ENCODE peak calls at places on chromosomes 16 and 17, in eight cellular contexts. One of them, this sample, is unnamed.

GRCh38 chr17:49576121-49576905 is 642 bp downstream of the NXPH3 start:
- DNase-seq in stimulated activated CD8-positive, alpha-beta memory T cell treated with anti-CD3 and anti-CD28 coated beads, Interleukin-7, amount 100 ng/mL, for 1 hour: no peak
- DNase-seq in heart left ventricle: peak
- DNase-seq in T-helper 1 cell: no peak
- DNase-seq in activated CD4-positive, alpha-beta T cell treated with anti-CD3 and anti-CD28 coated beads, Interleukin-2, amount 50 U/mL, for 1 hour: no peak
- DNase-seq in GM18507: no peak
- DNase-seq in D721Med: no peak
- DNase-seq in AML-193: no peak
- DNase-seq in this sample: no peak

GRCh38 chr17:28816540-28816939 is 26.1 kb downstream of the FAM222B start:
- DNase-seq in T-helper 1 cell: no peak
- DNase-seq in AML-193: no peak
- DNase-seq in activated CD4-positive, alpha-beta T cell treated with anti-CD3 and anti-CD28 coated beads, Interleukin-2, amount 50 U/mL, for 1 hour: no peak
- DNase-seq in stimulated activated CD8-positive, alpha-beta memory T cell treated with anti-CD3 and anti-CD28 coated beads, Interleukin-7, amount 100 ng/mL, for 1 hour: no peak
- DNase-seq in GM18507: no peak
- DNase-seq in heart left ventricle: no peak
- DNase-seq in D721Med: no peak
- DNase-seq in this sample: no peak

GRCh38 chr17:39261286-39261685 is 35.5 kb upstream of the STAC2 start:
- DNase-seq in heart left ventricle: no peak
- DNase-seq in T-helper 1 cell: no peak
- DNase-seq in AML-193: no peak
- DNase-seq in activated CD4-positive, alpha-beta T cell treated with anti-CD3 and anti-CD28 coated beads, Interleukin-2, amount 50 U/mL, for 1 hour: no peak
- DNase-seq in GM18507: no peak
- DNase-seq in stimulated activated CD8-positive, alpha-beta memory T cell treated with anti-CD3 and anti-CD28 coated beads, Interleukin-7, amount 100 ng/mL, for 1 hour: no peak
- DNase-seq in D721Med: no peak
- DNase-seq in this sample: no peak

GRCh38 chr16:77869997-77870813 is 81.8 kb downstream of the VAT1L start:
- DNase-seq in stimulated activated CD8-positive, alpha-beta memory T cell treated with anti-CD3 and anti-CD28 coated beads, Interleukin-7, amount 100 ng/mL, for 1 hour: no peak
- DNase-seq in GM18507: no peak
- DNase-seq in AML-193: no peak
- DNase-seq in D721Med: no peak
- DNase-seq in activated CD4-positive, alpha-beta T cell treated with anti-CD3 and anti-CD28 coated beads, Interleukin-2, amount 50 U/mL, for 1 hour: no peak
- DNase-seq in T-helper 1 cell: no peak
- DNase-seq in heart left ventricle: peak
- DNase-seq in this sample: no peak

GRCh38 chr16:85674828-85675227 is 13.9 kb downstream of the GINS2 start:
- DNase-seq in GM18507: no peak
- DNase-seq in D721Med: no peak
- DNase-seq in T-helper 1 cell: no peak
- DNase-seq in stimulated activated CD8-positive, alpha-beta memory T cell treated with anti-CD3 and anti-CD28 coated beads, Interleukin-7, amount 100 ng/mL, for 1 hour: no peak
- DNase-seq in AML-193: no peak
- DNase-seq in activated CD4-positive, alpha-beta T cell treated with anti-CD3 and anti-CD28 coated beads, Interleukin-2, amount 50 U/mL, for 1 hour: no peak
- DNase-seq in heart left ventricle: no peak
- DNase-seq in this sample: no peak

GRCh38 chr17:55549140-55549539 is 37.9 kb upstream of the SMIM36 start:
- DNase-seq in stimulated activated CD8-positive, alpha-beta memory T cell treated with anti-CD3 and anti-CD28 coated beads, Interleukin-7, amount 100 ng/mL, for 1 hour: no peak
- DNase-seq in T-helper 1 cell: no peak
- DNase-seq in activated CD4-positive, alpha-beta T cell treated with anti-CD3 and anti-CD28 coated beads, Interleukin-2, amount 50 U/mL, for 1 hour: no peak
- DNase-seq in GM18507: no peak
- DNase-seq in heart left ventricle: no peak
- DNase-seq in AML-193: peak
- DNase-seq in D721Med: no peak
- DNase-seq in this sample: no peak

GRCh38 chr16:72976047-72976746 is 71.7 kb downstream of the ZFHX3 start:
- DNase-seq in heart left ventricle: no peak
- DNase-seq in activated CD4-positive, alpha-beta T cell treated with anti-CD3 and anti-CD28 coated beads, Interleukin-2, amount 50 U/mL, for 1 hour: no peak
- DNase-seq in T-helper 1 cell: no peak
- DNase-seq in AML-193: no peak
- DNase-seq in D721Med: no peak
- DNase-seq in GM18507: no peak
- DNase-seq in stimulated activated CD8-positive, alpha-beta memory T cell treated with anti-CD3 and anti-CD28 coated beads, Interleukin-7, amount 100 ng/mL, for 1 hour: no peak
- DNase-seq in this sample: no peak

GRCh38 chr16:14286381-14287230 is 215.5 kb downstream of the MRTFB start:
- DNase-seq in D721Med: no peak
- DNase-seq in heart left ventricle: peak
- DNase-seq in stimulated activated CD8-positive, alpha-beta memory T cell treated with anti-CD3 and anti-CD28 coated beads, Interleukin-7, amount 100 ng/mL, for 1 hour: no peak
- DNase-seq in activated CD4-positive, alpha-beta T cell treated with anti-CD3 and anti-CD28 coated beads, Interleukin-2, amount 50 U/mL, for 1 hour: peak
- DNase-seq in AML-193: no peak
- DNase-seq in GM18507: no peak
- DNase-seq in T-helper 1 cell: peak
- DNase-seq in this sample: no peak

GRCh38 chr17:57612202-57613071 is 132.7 kb downstream of the CCDC182 start:
- DNase-seq in activated CD4-positive, alpha-beta T cell treated with anti-CD3 and anti-CD28 coated beads, Interleukin-2, amount 50 U/mL, for 1 hour: peak
- DNase-seq in AML-193: no peak
- DNase-seq in heart left ventricle: no peak
- DNase-seq in T-helper 1 cell: no peak
- DNase-seq in D721Med: no peak
- DNase-seq in GM18507: no peak
- DNase-seq in stimulated activated CD8-positive, alpha-beta memory T cell treated with anti-CD3 and anti-CD28 coated beads, Interleukin-7, amount 100 ng/mL, for 1 hour: no peak
- DNase-seq in this sample: peak

GRCh38 chr17:8326591-8327583 is 12.8 kb upstream of the ODF4 start:
- DNase-seq in heart left ventricle: peak
- DNase-seq in activated CD4-positive, alpha-beta T cell treated with anti-CD3 and anti-CD28 coated beads, Interleukin-2, amount 50 U/mL, for 1 hour: peak
- DNase-seq in stimulated activated CD8-positive, alpha-beta memory T cell treated with anti-CD3 and anti-CD28 coated beads, Interleukin-7, amount 100 ng/mL, for 1 hour: no peak
- DNase-seq in T-helper 1 cell: peak
- DNase-seq in AML-193: no peak
- DNase-seq in GM18507: no peak
- DNase-seq in D721Med: no peak
- DNase-seq in this sample: no peak

GRCh38 chr17:41464682-41465081 is 2.5 kb downstream of the KRT32 start:
- DNase-seq in AML-193: no peak
- DNase-seq in D721Med: no peak
- DNase-seq in T-helper 1 cell: no peak
- DNase-seq in GM18507: no peak
- DNase-seq in heart left ventricle: peak
- DNase-seq in stimulated activated CD8-positive, alpha-beta memory T cell treated with anti-CD3 and anti-CD28 coated beads, Interleukin-7, amount 100 ng/mL, for 1 hour: no peak
- DNase-seq in activated CD4-positive, alpha-beta T cell treated with anti-CD3 and anti-CD28 coated beads, Interleukin-2, amount 50 U/mL, for 1 hour: no peak
- DNase-seq in this sample: no peak

GRCh38 chr17:13367154-13367553 is 234.6 kb downstream of the HS3ST3A1 start:
- DNase-seq in activated CD4-positive, alpha-beta T cell treated with anti-CD3 and anti-CD28 coated beads, Interleukin-2, amount 50 U/mL, for 1 hour: no peak
- DNase-seq in T-helper 1 cell: no peak
- DNase-seq in D721Med: no peak
- DNase-seq in GM18507: no peak
- DNase-seq in heart left ventricle: no peak
- DNase-seq in AML-193: no peak
- DNase-seq in stimulated activated CD8-positive, alpha-beta memory T cell treated with anti-CD3 and anti-CD28 coated beads, Interleukin-7, amount 100 ng/mL, for 1 hour: no peak
- DNase-seq in this sample: no peak

GRCh38 chr16:89370081-89370511 is 120.3 kb downstream of the ANKRD11 start:
- DNase-seq in GM18507: no peak
- DNase-seq in stimulated activated CD8-positive, alpha-beta memory T cell treated with anti-CD3 and anti-CD28 coated beads, Interleukin-7, amount 100 ng/mL, for 1 hour: no peak
- DNase-seq in D721Med: no peak
- DNase-seq in heart left ventricle: no peak
- DNase-seq in activated CD4-positive, alpha-beta T cell treated with anti-CD3 and anti-CD28 coated beads, Interleukin-2, amount 50 U/mL, for 1 hour: no peak
- DNase-seq in AML-193: no peak
- DNase-seq in T-helper 1 cell: no peak
- DNase-seq in this sample: no peak

GRCh38 chr17:12137859-12138258 is 117.2 kb downstream of the MAP2K4 start:
- DNase-seq in activated CD4-positive, alpha-beta T cell treated with anti-CD3 and anti-CD28 coated beads, Interleukin-2, amount 50 U/mL, for 1 hour: no peak
- DNase-seq in D721Med: no peak
- DNase-seq in GM18507: no peak
- DNase-seq in AML-193: no peak
- DNase-seq in stimulated activated CD8-positive, alpha-beta memory T cell treated with anti-CD3 and anti-CD28 coated beads, Interleukin-7, amount 100 ng/mL, for 1 hour: no peak
- DNase-seq in heart left ventricle: no peak
- DNase-seq in T-helper 1 cell: no peak
- DNase-seq in this sample: no peak

GRCh38 chr17:30677550-30678254 is 146.8 kb downstream of the CRLF3 start:
- DNase-seq in D721Med: no peak
- DNase-seq in heart left ventricle: no peak
- DNase-seq in T-helper 1 cell: no peak
- DNase-seq in stimulated activated CD8-positive, alpha-beta memory T cell treated with anti-CD3 and anti-CD28 coated beads, Interleukin-7, amount 100 ng/mL, for 1 hour: no peak
- DNase-seq in GM18507: no peak
- DNase-seq in activated CD4-positive, alpha-beta T cell treated with anti-CD3 and anti-CD28 coated beads, Interleukin-2, amount 50 U/mL, for 1 hour: no peak
- DNase-seq in AML-193: no peak
- DNase-seq in this sample: no peak

GRCh38 chr16:46650224-46650623 is 29.0 kb upstream of the SHCBP1 start:
- DNase-seq in T-helper 1 cell: no peak
- DNase-seq in AML-193: no peak
- DNase-seq in activated CD4-positive, alpha-beta T cell treated with anti-CD3 and anti-CD28 coated beads, Interleukin-2, amount 50 U/mL, for 1 hour: no peak
- DNase-seq in heart left ventricle: no peak
- DNase-seq in stimulated activated CD8-positive, alpha-beta memory T cell treated with anti-CD3 and anti-CD28 coated beads, Interleukin-7, amount 100 ng/mL, for 1 hour: no peak
- DNase-seq in GM18507: no peak
- DNase-seq in D721Med: no peak
- DNase-seq in this sample: no peak

GRCh38 chr16:71846443-71846842 is 667 bp downstream of the ATXN1L start:
- DNase-seq in activated CD4-positive, alpha-beta T cell treated with anti-CD3 and anti-CD28 coated beads, Interleukin-2, amount 50 U/mL, for 1 hour: peak
- DNase-seq in stimulated activated CD8-positive, alpha-beta memory T cell treated with anti-CD3 and anti-CD28 coated beads, Interleukin-7, amount 100 ng/mL, for 1 hour: no peak
- DNase-seq in AML-193: no peak
- DNase-seq in heart left ventricle: no peak
- DNase-seq in T-helper 1 cell: no peak
- DNase-seq in GM18507: no peak
- DNase-seq in D721Med: no peak
- DNase-seq in this sample: peak

GRCh38 chr17:6496636-6497441 is 52.6 kb downstream of the PIMREG start:
- DNase-seq in GM18507: no peak
- DNase-seq in activated CD4-positive, alpha-beta T cell treated with anti-CD3 and anti-CD28 coated beads, Interleukin-2, amount 50 U/mL, for 1 hour: no peak
- DNase-seq in stimulated activated CD8-positive, alpha-beta memory T cell treated with anti-CD3 and anti-CD28 coated beads, Interleukin-7, amount 100 ng/mL, for 1 hour: no peak
- DNase-seq in AML-193: no peak
- DNase-seq in heart left ventricle: no peak
- DNase-seq in D721Med: no peak
- DNase-seq in T-helper 1 cell: no peak
- DNase-seq in this sample: no peak

GRCh38 chr16:1745900-1746692 is 25.2 kb downstream of the NME3 start:
- DNase-seq in heart left ventricle: no peak
- DNase-seq in GM18507: no peak
- DNase-seq in stimulated activated CD8-positive, alpha-beta memory T cell treated with anti-CD3 and anti-CD28 coated beads, Interleukin-7, amount 100 ng/mL, for 1 hour: no peak
- DNase-seq in D721Med: no peak
- DNase-seq in activated CD4-positive, alpha-beta T cell treated with anti-CD3 and anti-CD28 coated beads, Interleukin-2, amount 50 U/mL, for 1 hour: no peak
- DNase-seq in T-helper 1 cell: no peak
- DNase-seq in AML-193: no peak
- DNase-seq in this sample: no peak

GRCh38 chr16:85126731-85127662 is 14.7 kb upstream of the CIBAR2 start:
- DNase-seq in D721Med: no peak
- DNase-seq in T-helper 1 cell: no peak
- DNase-seq in GM18507: no peak
- DNase-seq in stimulated activated CD8-positive, alpha-beta memory T cell treated with anti-CD3 and anti-CD28 coated beads, Interleukin-7, amount 100 ng/mL, for 1 hour: no peak
- DNase-seq in activated CD4-positive, alpha-beta T cell treated with anti-CD3 and anti-CD28 coated beads, Interleukin-2, amount 50 U/mL, for 1 hour: no peak
- DNase-seq in heart left ventricle: no peak
- DNase-seq in AML-193: no peak
- DNase-seq in this sample: no peak

GRCh38 chr17:38451030-38451839 is 23.0 kb downstream of the ARHGAP23 start:
- DNase-seq in stimulated activated CD8-positive, alpha-beta memory T cell treated with anti-CD3 and anti-CD28 coated beads, Interleukin-7, amount 100 ng/mL, for 1 hour: no peak
- DNase-seq in activated CD4-positive, alpha-beta T cell treated with anti-CD3 and anti-CD28 coated beads, Interleukin-2, amount 50 U/mL, for 1 hour: no peak
- DNase-seq in D721Med: no peak
- DNase-seq in AML-193: no peak
- DNase-seq in heart left ventricle: peak
- DNase-seq in T-helper 1 cell: no peak
- DNase-seq in GM18507: no peak
- DNase-seq in this sample: no peak

GRCh38 chr17:15451681-15452080 is 15.7 kb downstream of the CDRT4 start:
- DNase-seq in T-helper 1 cell: no peak
- DNase-seq in stimulated activated CD8-positive, alpha-beta memory T cell treated with anti-CD3 and anti-CD28 coated beads, Interleukin-7, amount 100 ng/mL, for 1 hour: no peak
- DNase-seq in D721Med: no peak
- DNase-seq in AML-193: no peak
- DNase-seq in GM18507: no peak
- DNase-seq in heart left ventricle: no peak
- DNase-seq in activated CD4-positive, alpha-beta T cell treated with anti-CD3 and anti-CD28 coated beads, Interleukin-2, amount 50 U/mL, for 1 hour: no peak
- DNase-seq in this sample: no peak

GRCh38 chr17:75144816-75145511 is 9.3 kb downstream of the JPT1 start:
- DNase-seq in heart left ventricle: no peak
- DNase-seq in AML-193: no peak
- DNase-seq in activated CD4-positive, alpha-beta T cell treated with anti-CD3 and anti-CD28 coated beads, Interleukin-2, amount 50 U/mL, for 1 hour: no peak
- DNase-seq in D721Med: no peak
- DNase-seq in stimulated activated CD8-positive, alpha-beta memory T cell treated with anti-CD3 and anti-CD28 coated beads, Interleukin-7, amount 100 ng/mL, for 1 hour: no peak
- DNase-seq in GM18507: no peak
- DNase-seq in T-helper 1 cell: no peak
- DNase-seq in this sample: no peak

GRCh38 chr17:66551839-66552238 is 249.4 kb downstream of the PRKCA start:
- DNase-seq in D721Med: no peak
- DNase-seq in GM18507: no peak
- DNase-seq in AML-193: no peak
- DNase-seq in heart left ventricle: no peak
- DNase-seq in stimulated activated CD8-positive, alpha-beta memory T cell treated with anti-CD3 and anti-CD28 coated beads, Interleukin-7, amount 100 ng/mL, for 1 hour: no peak
- DNase-seq in activated CD4-positive, alpha-beta T cell treated with anti-CD3 and anti-CD28 coated beads, Interleukin-2, amount 50 U/mL, for 1 hour: no peak
- DNase-seq in T-helper 1 cell: no peak
- DNase-seq in this sample: no peak

GRCh38 chr17:44279586-44280344 is 11.8 kb upstream of the SLC4A1 start:
- DNase-seq in D721Med: no peak
- DNase-seq in T-helper 1 cell: no peak
- DNase-seq in heart left ventricle: peak
- DNase-seq in stimulated activated CD8-positive, alpha-beta memory T cell treated with anti-CD3 and anti-CD28 coated beads, Interleukin-7, amount 100 ng/mL, for 1 hour: no peak
- DNase-seq in activated CD4-positive, alpha-beta T cell treated with anti-CD3 and anti-CD28 coated beads, Interleukin-2, amount 50 U/mL, for 1 hour: no peak
- DNase-seq in AML-193: peak
- DNase-seq in GM18507: peak
- DNase-seq in this sample: peak

GRCh38 chr16:27921134-27921533 is 142.4 kb downstream of the GSG1L start:
- DNase-seq in GM18507: no peak
- DNase-seq in AML-193: no peak
- DNase-seq in heart left ventricle: no peak
- DNase-seq in T-helper 1 cell: no peak
- DNase-seq in D721Med: no peak
- DNase-seq in activated CD4-positive, alpha-beta T cell treated with anti-CD3 and anti-CD28 coated beads, Interleukin-2, amount 50 U/mL, for 1 hour: no peak
- DNase-seq in stimulated activated CD8-positive, alpha-beta memory T cell treated with anti-CD3 and anti-CD28 coated beads, Interleukin-7, amount 100 ng/mL, for 1 hour: no peak
- DNase-seq in this sample: no peak

This sample was measured in CD8-positive, alpha-beta T cell.